ENCODE peak calls at places on chromosomes 11 and 22, in seven cellular contexts. O is H9; T is sigmoid colon; M is A673; C is IMR-90; P is CD4-positive, alpha-beta T cell; B is thyroid gland. L is an unnamed sample.

GRCh38 chr22:46902998-46903916 is 140.8 kb downstream of the TBC1D22A start:
- DNase-seq in O (peak; percentile 64), T (no peak), M (no peak), C (no peak), P (no peak), B (peak; percentile 86), L (peak; percentile 55)

GRCh38 chr11:111443640-111444039 is 64.6 kb upstream of the POU2AF1 start:
- DNase-seq in O (no peak), T (no peak), M (no peak), C (no peak), P (no peak), B (no peak), L (no peak)

GRCh38 chr22:49263101-49263500 is 564.6 kb downstream of the BRD1 start:
- DNase-seq in O (no peak), T (no peak), M (no peak), C (no peak), P (no peak), B (no peak), L (peak; percentile 67)

GRCh38 chr22:20652130-20652529 is 121.8 kb upstream of the SERPIND1 start:
- DNase-seq in O (no peak), T (no peak), M (no peak), C (no peak), P (no peak), B (no peak), L (no peak)

GRCh38 chr22:44247346-44247745 is 65.4 kb downstream of the SHISAL1 start:
- DNase-seq in O (no peak), T (no peak), M (no peak), C (no peak), P (no peak), B (no peak), L (no peak)

GRCh38 chr11:63537293-63538101 is 889 bp downstream of the PLAAT4 start:
- DNase-seq in O (no peak), T (peak; percentile 92), M (no peak), C (peak; percentile 4), P (no peak), B (peak; percentile 95), L (peak; percentile 86)

GRCh38 chr11:35173011-35173511 is 34.1 kb downstream of the CD44 start:
- DNase-seq in O (no peak), T (no peak), M (no peak), C (peak; percentile 42), P (no peak), B (peak; percentile 48), L (no peak)

GRCh38 chr22:26891431-26891830 is 234.0 kb downstream of the MIAT start:
- DNase-seq in O (no peak), T (no peak), M (no peak), C (peak; percentile 5), P (no peak), B (no peak), L (peak; percentile 52)

DNA sequence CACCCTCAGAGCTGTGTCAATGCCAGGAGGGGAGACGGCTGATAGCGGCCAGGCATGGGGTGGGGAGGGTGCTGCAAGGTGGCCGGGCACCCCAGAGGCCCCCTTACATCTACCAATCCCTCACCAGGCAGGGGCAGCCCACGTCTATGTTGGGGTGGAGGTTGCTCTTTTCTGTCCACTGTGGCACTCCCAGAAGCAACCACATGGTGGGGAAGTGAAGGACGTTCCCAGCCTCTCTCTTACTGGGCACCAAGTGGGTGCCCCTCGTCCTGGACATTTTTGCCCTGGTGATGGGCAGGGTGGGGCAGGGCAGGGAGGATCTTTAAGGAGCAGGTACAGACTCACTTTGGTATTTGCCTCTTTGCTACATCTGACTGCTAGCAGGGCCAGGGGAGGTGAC is 47.5 kb downstream of the NECTIN1 start:
- DNase-seq in O (no peak), T (no peak), M (no peak), C (no peak), P (no peak), B (no peak), L (no peak)
- TF ChIP-seq CTCF in O (peak; percentile 31), T (no peak), M (peak; percentile 9), C (no peak), P (no peak), B (no peak), L (peak; percentile 15)

GRCh38 chr11:116275634-116276033 is 497.2 kb downstream of the BUD13 start:
- DNase-seq in O (no peak), T (no peak), M (no peak), C (no peak), P (no peak), B (no peak), L (no peak)
- H3K27ac ChIP-seq in O (no peak overlapping the region), T (no peak overlapping the region), M (no peak overlapping the region), C (no peak overlapping the region), P (no peak overlapping the region), B (no peak overlapping the region), L (no peak overlapping the region)

GRCh38 chr22:22460635-22461034 is 47.9 kb downstream of the ZNF280B start:
- DNase-seq in O (no peak), T (no peak), M (peak; percentile 26), C (no peak), P (no peak), B (no peak), L (no peak)
- TF ChIP-seq CTCF in O (peak; percentile 60), T (no peak), M (peak; percentile 53), C (peak; percentile 38), P (peak; percentile 41), B (no peak), L (no peak)

GRCh38 chr11:61256710-61257482 is 15.9 kb downstream of the PGA5 start:
- DNase-seq in O (no peak), T (no peak), M (no peak), C (no peak), P (no peak), B (no peak), L (no peak)
- H3K27ac ChIP-seq in O (no peak overlapping the region), T (no peak overlapping the region), M (no peak overlapping the region), C (no peak overlapping the region), P (no peak overlapping the region), B (no peak overlapping the region), L (no peak overlapping the region)

GRCh38 chr11:235180-235997 is 753 bp downstream of the SIRT3 start:
- DNase-seq in O (no peak), T (peak; percentile 61), M (peak; percentile 42), C (peak; percentile 32), P (no peak), B (no peak), L (no peak)

GRCh38 chr11:232783-233565 is 3.2 kb downstream of the SIRT3 start:
- DNase-seq in O (no peak), T (peak; percentile 32), M (no peak), C (no peak), P (no peak), B (no peak), L (no peak)

GRCh38 chr11:240315-240714 is 3.5 kb downstream of the PSMD13 start:
- DNase-seq in O (no peak), T (peak; percentile 27), M (no peak), C (no peak), P (no peak), B (no peak), L (no peak)

GRCh38 chr11:235998-236773 is at the start of gene SIRT3:
- DNase-seq in O (peak; percentile 87), T (peak; percentile 92), M (peak; percentile 78), C (peak; percentile 65), P (peak; percentile 83), B (peak; percentile 83), L (peak; percentile 90)

DNA sequence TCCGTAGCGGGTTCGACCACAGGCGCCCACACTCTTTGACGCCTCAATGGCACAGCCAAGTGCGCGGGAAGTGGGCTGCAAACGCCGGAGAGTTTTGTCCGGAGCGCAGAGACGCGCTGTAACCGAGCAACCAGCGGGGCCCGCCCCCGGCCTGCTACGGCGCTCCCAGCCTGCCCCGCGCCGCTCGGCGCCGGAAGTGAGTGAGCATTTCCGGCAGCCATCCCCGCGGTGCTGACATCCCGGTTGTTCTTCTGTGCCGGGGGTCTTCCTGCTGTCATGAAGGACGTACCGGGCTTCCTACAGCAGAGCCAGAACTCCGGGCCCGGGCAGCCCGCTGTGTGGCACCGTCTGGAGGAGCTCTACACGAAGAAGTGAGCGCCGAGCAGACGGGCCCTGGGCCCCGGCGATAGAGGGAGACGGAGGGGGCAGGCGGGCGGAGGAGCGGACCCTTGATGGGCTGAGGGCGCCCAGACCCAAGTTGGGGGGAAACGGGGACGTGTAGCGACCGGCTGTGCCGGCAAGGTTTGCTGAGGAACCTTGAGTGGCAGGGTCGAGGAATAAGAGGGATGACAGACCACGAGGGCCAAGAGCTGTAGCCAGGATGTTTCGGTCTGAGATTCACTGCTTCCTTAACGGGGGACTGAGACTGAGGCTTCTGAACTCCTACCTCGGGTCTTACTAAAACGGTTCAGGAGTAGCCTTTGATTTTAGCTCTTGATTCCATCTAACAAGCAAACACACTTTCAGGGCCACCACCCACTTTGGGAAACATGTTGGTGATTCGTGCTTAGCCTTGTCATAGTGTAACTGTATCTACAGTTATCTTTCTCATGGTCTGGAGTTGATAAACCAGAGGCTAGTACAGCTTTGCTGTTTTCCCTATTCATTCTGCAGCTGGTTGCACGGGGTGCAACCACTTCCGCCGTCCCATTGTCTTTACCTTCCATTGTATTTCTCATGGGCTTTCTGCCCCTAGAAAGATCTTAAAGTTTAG is at the start of gene PSMD13:
- DNase-seq in O (peak; percentile 80), T (peak; percentile 90), M (peak; percentile 91), C (peak; percentile 81), P (peak; percentile 82), B (peak; percentile 86), L (peak; percentile 91)
- TF ChIP-seq CTCF in O (peak; percentile 15), T (peak; percentile 8), M (no peak), C (no peak), P (peak; percentile 31), B (no peak), L (no peak)

GRCh38 chr11:116137753-116138152 is 633.5 kb upstream of the CADM1 start:
- DNase-seq in O (no peak), T (no peak), M (no peak), C (no peak), P (no peak), B (no peak), L (no peak)
- H3K27ac ChIP-seq in O (no peak overlapping the region), T (no peak overlapping the region), M (no peak overlapping the region), C (no peak overlapping the region), P (no peak overlapping the region), B (no peak overlapping the region), L (no peak overlapping the region)

GRCh38 chr22:31272522-31273446 is 19.5 kb downstream of the PIK3IP1 start:
- DNase-seq in O (peak; percentile 75), T (peak; percentile 74), M (peak; percentile 74), C (peak; percentile 67), P (peak; percentile 39), B (peak; percentile 70), L (no peak)
- TF ChIP-seq CTCF in O (peak; percentile 86), T (peak; percentile 64), M (peak; percentile 75), C (peak; percentile 80), P (peak; percentile 78), B (peak; percentile 73), L (peak; percentile 63)